ENCODE peak calls at places on chromosome 22, in eight cellular contexts. B is A549, Z is type B pancreatic cell, Q is breast epithelium, H is MM.1S, Y is kidney, W is fibroblast of mammary gland, S is GM10248. L is an unnamed sample.

GRCh38 chr22:28044546-28045173 is 125.6 kb upstream of the PITPNB start:
- DNase-seq in B (no peak), Z (no peak), Q (no peak), H (no peak), Y (no peak), W (no peak), S (no peak), L (no peak)

GRCh38 chr22:45376703-45377102 is 36.7 kb downstream of the SMC1B start:
- DNase-seq in B (no peak), Z (no peak), Q (no peak), H (no peak), Y (no peak), W (peak; percentile 15), S (no peak), L (no peak)

GRCh38 chr22:32850591-32851517 is 49.3 kb downstream of the TIMP3 start:
- DNase-seq in B (no peak), Z (no peak), Q (peak; percentile 62), H (no peak), Y (no peak), W (peak; percentile 45), S (no peak), L (no peak)

GRCh38 chr22:26990503-26991189 is 333.3 kb downstream of the MIAT start:
- DNase-seq in B (no peak), Z (no peak), Q (no peak), H (no peak), Y (no peak), W (no peak), S (no peak), L (peak; percentile 21)

GRCh38 chr22:37169947-37170688 is 17.9 kb downstream of the C1QTNF6 start:
- DNase-seq in B (no peak), Z (no peak), Q (peak; percentile 15), H (no peak), Y (peak; percentile 39), W (no peak), S (no peak), L (no peak)

GRCh38 chr22:25366876-25367466 is 147.5 kb downstream of the CRYBB2 start:
- DNase-seq in B (no peak), Z (no peak), Q (no peak), H (no peak), Y (peak; percentile 59), W (peak; percentile 33), S (no peak), L (no peak)

GRCh38 chr22:48712558-48712957 is 1115.1 kb downstream of the BRD1 start:
- DNase-seq in B (no peak), Z (no peak), Q (no peak), H (no peak), Y (peak; percentile 57), W (no peak), S (no peak), L (no peak)

GRCh38 chr22:28414017-28414416 is 265.6 kb downstream of the TTC28 start:
- DNase-seq in B (no peak), Z (no peak), Q (no peak), H (no peak), Y (no peak), W (peak; percentile 42), S (no peak), L (no peak)

GRCh38 chr22:19765477-19766234 is 5.1 kb downstream of the TBX1 start:
- DNase-seq in B (no peak), Z (no peak), Q (no peak), H (no peak), Y (no peak), W (no peak), S (no peak), L (no peak)

GRCh38 chr22:24284747-24285203 is 14.1 kb downstream of the SPECC1L start:
- DNase-seq in B (no peak), Z (no peak), Q (no peak), H (no peak), Y (no peak), W (peak; percentile 53), S (no peak), L (no peak)

GRCh38 chr22:42644422-42645340 is 4.3 kb upstream of the ATP5MGL start:
- DNase-seq in B (no peak), Z (no peak), Q (no peak), H (no peak), Y (no peak), W (peak; percentile 45), S (no peak), L (no peak)

GRCh38 chr22:22103078-22103593 is 120.5 kb upstream of the TOP3B start:
- DNase-seq in B (peak; percentile 11), Z (no peak), Q (no peak), H (no peak), Y (no peak), W (peak; percentile 15), S (no peak), L (no peak)

GRCh38 chr22:22099194-22099486 is 116.6 kb upstream of the TOP3B start:
- DNase-seq in B (no peak), Z (no peak), Q (no peak), H (peak; percentile 49), Y (no peak), W (no peak), S (peak; percentile 66), L (peak; percentile 60)

GRCh38 chr22:22097727-22098228 is 115.2 kb upstream of the TOP3B start:
- DNase-seq in B (no peak), Z (no peak), Q (no peak), H (no peak), Y (no peak), W (no peak), S (no peak), L (no peak)

GRCh38 chr22:22098457-22099193 is 116.0 kb upstream of the TOP3B start:
- DNase-seq in B (no peak), Z (no peak), Q (no peak), H (peak; percentile 77), Y (no peak), W (no peak), S (no peak), L (peak; percentile 44)

GRCh38 chr22:22099833-22100812 is 117.5 kb upstream of the TOP3B start:
- DNase-seq in B (no peak), Z (no peak), Q (no peak), H (peak; percentile 31), Y (no peak), W (peak; percentile 20), S (no peak), L (no peak)
- TF ChIP-seq CTCF in B (no peak), Z (peak; percentile 40), Q (no peak), H (peak; percentile 65), Y (no peak), W (peak; percentile 38), S (peak; percentile 7), L (peak; percentile 49)

GRCh38 chr22:47209547-47210023 is 447.1 kb downstream of the TBC1D22A start:
- DNase-seq in B (no peak), Z (no peak), Q (no peak), H (no peak), Y (peak; percentile 64), W (no peak), S (no peak), L (no peak)

GRCh38 chr22:47210112-47210657 is 447.7 kb downstream of the TBC1D22A start:
- DNase-seq in B (no peak), Z (peak; percentile 43), Q (no peak), H (no peak), Y (peak; percentile 51), W (no peak), S (no peak), L (no peak)

GRCh38 chr22:47210686-47211085 is 448.2 kb downstream of the TBC1D22A start:
- DNase-seq in B (no peak), Z (no peak), Q (no peak), H (no peak), Y (no peak), W (no peak), S (no peak), L (no peak)

GRCh38 chr22:47215851-47216250 is 453.4 kb downstream of the TBC1D22A start:
- DNase-seq in B (no peak), Z (no peak), Q (no peak), H (no peak), Y (no peak), W (no peak), S (no peak), L (no peak)

DNA sequence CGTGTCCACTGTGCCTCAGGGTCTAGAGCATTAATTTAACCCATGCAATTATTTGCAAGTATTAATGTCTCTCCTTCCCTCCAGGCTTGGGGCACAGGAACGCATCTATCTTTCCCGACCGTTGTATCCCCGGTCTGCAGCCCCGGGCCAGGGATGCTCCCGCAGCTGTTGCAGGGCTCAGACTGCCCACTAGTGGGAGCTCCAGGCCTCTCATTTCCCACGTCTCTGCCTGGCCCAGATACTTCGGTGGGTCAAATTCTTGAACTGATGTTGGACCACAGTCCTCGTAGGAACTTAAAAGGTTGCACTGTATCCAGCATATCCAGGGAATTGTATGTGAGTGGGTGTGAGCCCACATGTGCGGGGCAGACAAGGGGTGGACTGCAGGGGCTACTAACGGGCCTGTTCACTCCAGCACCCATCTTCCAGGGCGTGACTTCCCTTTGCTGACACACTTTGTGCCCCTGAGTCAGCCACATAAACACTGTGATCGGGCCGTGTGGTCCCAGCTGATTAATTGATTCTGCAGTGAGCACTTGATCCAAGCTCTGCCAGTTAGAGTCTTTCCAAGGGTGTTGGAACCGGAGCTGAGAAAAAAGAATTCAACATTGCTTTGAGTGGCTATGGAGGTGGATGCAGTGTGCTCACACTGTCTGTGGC is 451.3 kb downstream of the TBC1D22A start:
- DNase-seq in B (peak; percentile 28), Z (no peak), Q (no peak), H (peak; percentile 54), Y (no peak), W (peak; percentile 5), S (peak; percentile 67), L (peak; percentile 77)
- TF ChIP-seq CTCF in B (peak; percentile 31), Z (peak; percentile 66), Q (peak; percentile 34), H (peak; percentile 87), Y (peak; percentile 55), W (peak; percentile 51), S (peak; percentile 78), L (peak; percentile 78)

GRCh38 chr22:30665786-30666185 is 1.9 kb downstream of the DUSP18 start:
- DNase-seq in B (no peak), Z (no peak), Q (no peak), H (no peak), Y (no peak), W (no peak), S (no peak), L (no peak)
- TF ChIP-seq CTCF in B (no peak), Z (no peak), Q (no peak), H (no peak), Y (no peak), W (no peak), S (no peak), L (no peak)

GRCh38 chr22:39809772-39810557 is 83.6 kb downstream of the ENTHD1 start:
- DNase-seq in B (no peak), Z (no peak), Q (no peak), H (no peak), Y (no peak), W (no peak), S (no peak), L (no peak)

GRCh38 chr22:39805117-39805516 is 88.4 kb downstream of the ENTHD1 start:
- DNase-seq in B (no peak), Z (no peak), Q (no peak), H (no peak), Y (no peak), W (no peak), S (no peak), L (no peak)

GRCh38 chr22:39802682-39803081 is 90.9 kb downstream of the ENTHD1 start:
- DNase-seq in B (no peak), Z (no peak), Q (no peak), H (no peak), Y (no peak), W (no peak), S (no peak), L (no peak)

DNA sequence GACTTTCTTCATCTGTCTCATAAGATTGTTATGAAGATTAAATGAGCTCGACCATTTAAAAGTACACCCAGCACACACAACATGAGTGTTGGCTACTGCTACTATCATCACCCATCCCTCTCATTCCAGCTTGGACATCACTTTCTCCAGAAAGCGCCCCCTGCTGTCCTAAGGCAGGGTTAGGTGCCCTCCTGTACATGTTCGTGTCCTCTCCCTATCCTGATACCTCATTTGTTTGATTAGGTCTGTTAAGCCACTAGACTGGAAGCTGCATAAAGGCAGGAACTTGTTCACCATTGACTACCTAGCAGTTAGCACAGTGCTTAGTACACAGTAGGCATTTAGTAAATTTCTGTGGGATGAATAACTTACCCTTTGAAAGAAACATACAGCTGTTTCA is 85.5 kb downstream of the ENTHD1 start:
- DNase-seq in B (peak; percentile 5), Z (no peak), Q (no peak), H (no peak), Y (no peak), W (peak; percentile 21), S (no peak), L (no peak)
- TF ChIP-seq CTCF in B (no peak), Z (peak; percentile 61), Q (no peak), H (peak; percentile 46), Y (peak; percentile 12), W (peak; percentile 52), S (no peak), L (no peak)